ENCODE peak calls at places on chromosomes 16 and 17, in four cellular contexts. One of them, this sample, is unnamed.

GRCh38 chr17:81309140-81309858 is 14.2 kb upstream of the SLC38A10 start:
- DNase-seq in GM03348: peak
- DNase-seq in posterior cingulate gyrus: no peak
- DNase-seq in NCI-H510A treated with DMSO at 0.1 percent for 48 hours: peak
- DNase-seq in this sample: peak

GRCh38 chr17:57517216-57517518 is 227.9 kb downstream of the CCDC182 start:
- DNase-seq in GM03348: no peak
- DNase-seq in posterior cingulate gyrus: peak
- DNase-seq in NCI-H510A treated with DMSO at 0.1 percent for 48 hours: no peak
- DNase-seq in this sample: no peak

GRCh38 chr16:88703486-88704309 is 2.5 kb downstream of the RNF166 start:
- DNase-seq in GM03348: no peak
- DNase-seq in posterior cingulate gyrus: no peak
- DNase-seq in NCI-H510A treated with DMSO at 0.1 percent for 48 hours: no peak
- DNase-seq in this sample: no peak

GRCh38 chr16:9406039-9406438 is 314.6 kb downstream of the HAPSTR1 start:
- DNase-seq in GM03348: no peak
- DNase-seq in posterior cingulate gyrus: no peak
- DNase-seq in NCI-H510A treated with DMSO at 0.1 percent for 48 hours: no peak
- DNase-seq in this sample: no peak

GRCh38 chr17:7084058-7084457 is 4.0 kb upstream of the CLEC10A start:
- DNase-seq in GM03348: peak
- DNase-seq in posterior cingulate gyrus: no peak
- DNase-seq in NCI-H510A treated with DMSO at 0.1 percent for 48 hours: no peak
- DNase-seq in this sample: no peak

GRCh38 chr17:9195346-9195870 is 174.1 kb downstream of the NTN1 start:
- DNase-seq in GM03348: no peak
- DNase-seq in posterior cingulate gyrus: no peak
- DNase-seq in NCI-H510A treated with DMSO at 0.1 percent for 48 hours: no peak
- DNase-seq in this sample: no peak

GRCh38 chr17:17940451-17940911 is 31.7 kb downstream of the TOM1L2 start:
- DNase-seq in GM03348: peak
- DNase-seq in posterior cingulate gyrus: no peak
- DNase-seq in NCI-H510A treated with DMSO at 0.1 percent for 48 hours: no peak
- DNase-seq in this sample: peak

GRCh38 chr17:40076101-40076498 is 13.3 kb downstream of the THRA start:
- DNase-seq in GM03348: no peak
- DNase-seq in posterior cingulate gyrus: no peak
- DNase-seq in NCI-H510A treated with DMSO at 0.1 percent for 48 hours: no peak
- DNase-seq in this sample: no peak

GRCh38 chr17:33014751-33015150 is 23.1 kb downstream of the SPACA3 start:
- DNase-seq in GM03348: no peak
- DNase-seq in posterior cingulate gyrus: no peak
- DNase-seq in NCI-H510A treated with DMSO at 0.1 percent for 48 hours: no peak
- DNase-seq in this sample: peak

GRCh38 chr17:46148247-46148646 is 45.0 kb downstream of the KANSL1 start:
- DNase-seq in GM03348: no peak
- DNase-seq in posterior cingulate gyrus: no peak
- DNase-seq in NCI-H510A treated with DMSO at 0.1 percent for 48 hours: no peak
- DNase-seq in this sample: no peak

GRCh38 chr16:17296412-17296811 is 174.3 kb downstream of the XYLT1 start:
- DNase-seq in GM03348: no peak
- DNase-seq in posterior cingulate gyrus: no peak
- DNase-seq in NCI-H510A treated with DMSO at 0.1 percent for 48 hours: no peak
- DNase-seq in this sample: no peak

GRCh38 chr17:954431-955164 is 25.0 kb downstream of the NXN start:
- DNase-seq in GM03348: no peak
- DNase-seq in posterior cingulate gyrus: no peak
- DNase-seq in NCI-H510A treated with DMSO at 0.1 percent for 48 hours: no peak
- DNase-seq in this sample: no peak

GRCh38 chr16:56822966-56823739 is 41.9 kb upstream of the SLC12A3 start:
- DNase-seq in GM03348: no peak
- DNase-seq in posterior cingulate gyrus: no peak
- DNase-seq in NCI-H510A treated with DMSO at 0.1 percent for 48 hours: no peak
- DNase-seq in this sample: no peak

GRCh38 chr17:40490289-40490853 is 11.1 kb downstream of the TNS4 start:
- DNase-seq in GM03348: peak
- DNase-seq in posterior cingulate gyrus: peak
- DNase-seq in NCI-H510A treated with DMSO at 0.1 percent for 48 hours: peak
- DNase-seq in this sample: peak

GRCh38 chr17:71638668-71639067 is 482.2 kb upstream of the SOX9 start:
- DNase-seq in GM03348: no peak
- DNase-seq in posterior cingulate gyrus: no peak
- DNase-seq in NCI-H510A treated with DMSO at 0.1 percent for 48 hours: no peak
- DNase-seq in this sample: no peak

GRCh38 chr17:40415390-40415789 is 2.3 kb downstream of the TOP2A start:
- DNase-seq in GM03348: peak
- DNase-seq in posterior cingulate gyrus: no peak
- DNase-seq in NCI-H510A treated with DMSO at 0.1 percent for 48 hours: peak
- DNase-seq in this sample: peak

GRCh38 chr17:42276609-42277341 is 584 bp upstream of the STAT5B start:
- DNase-seq in GM03348: peak
- DNase-seq in posterior cingulate gyrus: no peak
- DNase-seq in NCI-H510A treated with DMSO at 0.1 percent for 48 hours: no peak
- DNase-seq in this sample: peak

GRCh38 chr16:77171750-77172635 is 19.0 kb upstream of the MON1B start:
- DNase-seq in GM03348: peak
- DNase-seq in posterior cingulate gyrus: no peak
- DNase-seq in NCI-H510A treated with DMSO at 0.1 percent for 48 hours: peak
- DNase-seq in this sample: peak

GRCh38 chr17:77311371-77311981 is 170.7 kb downstream of the SEC14L1 start:
- DNase-seq in GM03348: no peak
- DNase-seq in posterior cingulate gyrus: no peak
- DNase-seq in NCI-H510A treated with DMSO at 0.1 percent for 48 hours: no peak
- DNase-seq in this sample: no peak

GRCh38 chr16:12059216-12059769 is 82.8 kb downstream of the SNX29 start:
- DNase-seq in GM03348: no peak
- DNase-seq in posterior cingulate gyrus: no peak
- DNase-seq in NCI-H510A treated with DMSO at 0.1 percent for 48 hours: no peak
- DNase-seq in this sample: no peak

GRCh38 chr16:77807-78443 is at the start of gene MPG:
- DNase-seq in GM03348: peak
- DNase-seq in posterior cingulate gyrus: peak
- DNase-seq in NCI-H510A treated with DMSO at 0.1 percent for 48 hours: peak
- DNase-seq in this sample: peak

GRCh38 chr17:4852504-4853075 is 19.4 kb downstream of the MINK1 start:
- DNase-seq in GM03348: peak
- DNase-seq in posterior cingulate gyrus: no peak
- DNase-seq in NCI-H510A treated with DMSO at 0.1 percent for 48 hours: peak
- DNase-seq in this sample: peak

GRCh38 chr16:86929149-86929871 is 351.0 kb downstream of the FOXL1 start:
- DNase-seq in GM03348: peak
- DNase-seq in posterior cingulate gyrus: no peak
- DNase-seq in NCI-H510A treated with DMSO at 0.1 percent for 48 hours: no peak
- DNase-seq in this sample: no peak

GRCh38 chr16:48647794-48648193 is 37.8 kb upstream of the N4BP1 start:
- DNase-seq in GM03348: no peak
- DNase-seq in posterior cingulate gyrus: no peak
- DNase-seq in NCI-H510A treated with DMSO at 0.1 percent for 48 hours: no peak
- DNase-seq in this sample: no peak

GRCh38 chr17:1186214-1186820 is 6.5 kb upstream of the ABR start:
- DNase-seq in GM03348: peak
- DNase-seq in posterior cingulate gyrus: no peak
- DNase-seq in NCI-H510A treated with DMSO at 0.1 percent for 48 hours: no peak
- DNase-seq in this sample: no peak

This sample was measured in NCI-H69.